ENCODE peak calls at places on chromosomes 6 and 20, in four cellular contexts. L is ascending aorta; C is left ventricle myocardium inferior; J is naive thymus-derived CD8-positive, alpha-beta T cell. B is an unnamed sample.

GRCh38 chr6:127302728-127303675 is 36.3 kb downstream of the RNF146 start:
- DNase-seq in L (no peak), C (no peak), J (no peak), B (peak)

GRCh38 chr20:45450097-45450818 is 19.3 kb upstream of the WFDC2 start:
- DNase-seq in L (no peak), C (no peak), J (no peak), B (peak)

GRCh38 chr20:59152559-59153354 is 10.9 kb upstream of the ZNF831 start:
- DNase-seq in L (no peak), C (no peak), J (no peak), B (no peak)

GRCh38 chr6:55379895-55380294 is 52.6 kb downstream of the GFRAL start:
- DNase-seq in L (no peak), C (no peak), J (no peak), B (no peak)

GRCh38 chr6:3088446-3088845 is 20.2 kb downstream of the RIPK1 start:
- DNase-seq in L (no peak), C (no peak), J (no peak), B (no peak)

GRCh38 chr20:542777-543368 is 717 bp downstream of the CSNK2A1 start:
- DNase-seq in L (no peak), C (no peak), J (no peak), B (no peak)

GRCh38 chr6:27251672-27252251 is 4.3 kb downstream of the PRSS16 start:
- DNase-seq in L (no peak), C (no peak), J (peak), B (no peak)

GRCh38 chr20:33444797-33445560 is 1.4 kb upstream of the SNTA1 start:
- DNase-seq in L (no peak), C (peak), J (no peak), B (no peak)

GRCh38 chr6:154382707-154383106 is 26.1 kb upstream of the IPCEF1 start:
- DNase-seq in L (no peak), C (no peak), J (no peak), B (no peak)

GRCh38 chr20:60011512-60012507 is 53.6 kb downstream of the CDH26 start:
- DNase-seq in L (no peak), C (no peak), J (no peak), B (no peak)

GRCh38 chr20:16189371-16189770 is 383.9 kb downstream of the KIF16B start:
- DNase-seq in L (no peak), C (no peak), J (no peak), B (no peak)

GRCh38 chr6:3751730-3752537 is 421 bp upstream of the PXDC1 start:
- DNase-seq in L (peak), C (peak), J (peak), B (peak)

GRCh38 chr6:138410972-138411667 is 7.1 kb downstream of the HEBP2 start:
- DNase-seq in L (no peak), C (no peak), J (no peak), B (no peak)

GRCh38 chr6:14910692-14911547 is 334.9 kb upstream of the JARID2 start:
- DNase-seq in L (no peak), C (peak), J (no peak), B (no peak)